ENCODE peak calls at places on chromosomes 6 and 20, in four cellular contexts. T is Panc1, W is spleen, C is H1. M is an unnamed sample.

GRCh38 chr20:1301031-1301529 is 27.9 kb downstream of the SDCBP2 start:
- DNase-seq in T (no peak), W (peak; percentile 34), C (no peak), M (peak; percentile 40)

GRCh38 chr6:149806127-149806526 is 56.6 kb downstream of the PCMT1 start:
- DNase-seq in T (no peak), W (no peak), C (no peak), M (no peak)

GRCh38 chr20:19301142-19301541 is 88.7 kb downstream of the SLC24A3 start:
- DNase-seq in T (no peak), W (no peak), C (no peak), M (no peak)

GRCh38 chr20:34896086-34896551 is 19.7 kb downstream of the ACSS2 start:
- DNase-seq in T (no peak), W (no peak), C (no peak), M (no peak)

GRCh38 chr6:165266236-165267025 is 43.0 kb downstream of the C6orf118 start:
- DNase-seq in T (no peak), W (no peak), C (no peak), M (no peak)

GRCh38 chr6:36141091-36141490 is 10.8 kb downstream of the MAPK13 start:
- DNase-seq in T (no peak), W (no peak), C (no peak), M (no peak)

GRCh38 chr6:7200598-7201443 is 93.1 kb downstream of the RREB1 start:
- DNase-seq in T (no peak), W (no peak), C (no peak), M (no peak)

GRCh38 chr6:15870354-15871043 is 207.7 kb upstream of the DTNBP1 start:
- DNase-seq in T (no peak), W (no peak), C (no peak), M (no peak)

GRCh38 chr6:127516676-127517273 is 2.4 kb downstream of the MTCL3 start:
- DNase-seq in T (peak; percentile 67), W (no peak), C (no peak), M (no peak)

GRCh38 chr20:18750735-18751134 is 62.8 kb upstream of the SCP2D1 start:
- DNase-seq in T (no peak), W (no peak), C (no peak), M (no peak)

GRCh38 chr6:159106627-159107241 is 61.9 kb upstream of the TAGAP start:
- DNase-seq in T (peak; percentile 12), W (peak; percentile 90), C (no peak), M (no peak)

GRCh38 chr20:11468880-11469279 is 448.8 kb upstream of the BTBD3 start:
- DNase-seq in T (no peak), W (no peak), C (no peak), M (no peak)

GRCh38 chr6:86087954-86088353 is 445.3 kb upstream of the SYNCRIP start:
- DNase-seq in T (no peak), W (no peak), C (no peak), M (no peak)

GRCh38 chr6:139327038-139327437 is 35.2 kb upstream of the TXLNB start:
- DNase-seq in T (no peak), W (no peak), C (no peak), M (no peak)

GRCh38 chr6:119109654-119110325 is 31.3 kb upstream of the FAM184A start:
- DNase-seq in T (no peak), W (no peak), C (no peak), M (no peak)

DNA sequence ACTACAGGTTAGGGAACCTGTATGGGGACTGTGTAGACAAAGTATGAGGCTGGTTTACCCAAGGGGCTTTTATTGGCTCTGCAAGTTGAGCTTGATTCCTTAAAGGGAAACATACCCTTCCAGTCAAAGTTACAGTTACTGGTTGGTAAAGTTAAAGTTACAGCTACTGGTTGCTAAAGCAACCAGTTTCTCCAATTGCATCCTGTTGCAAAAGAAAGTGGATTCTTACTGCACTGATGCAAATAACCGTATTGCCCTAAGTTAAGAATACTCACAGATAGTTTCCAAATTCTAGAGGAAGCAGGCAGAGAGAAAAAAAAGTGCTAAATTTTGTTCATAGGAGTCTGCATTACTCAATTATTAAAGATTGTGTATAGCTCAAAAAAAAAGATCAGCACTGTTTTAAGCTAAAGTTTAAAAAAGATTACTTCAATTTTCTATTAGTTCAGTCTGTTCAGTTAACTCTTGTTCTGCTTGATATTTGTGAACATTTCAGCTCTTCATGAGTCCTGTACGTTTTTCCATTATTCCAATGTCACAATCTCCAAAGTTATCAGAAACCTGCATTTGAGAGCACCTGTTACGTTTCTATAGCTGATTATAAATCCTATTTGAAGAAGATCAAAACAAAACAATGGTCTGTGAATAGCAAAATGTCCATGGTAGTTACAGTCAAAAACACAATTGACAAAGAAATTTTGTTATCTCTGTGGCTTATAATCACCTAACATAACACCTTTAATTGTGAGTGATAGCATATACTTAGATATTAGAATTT is 8.6 kb upstream of the IL22RA2 start:
- DNase-seq in T (no peak), W (no peak), C (no peak), M (no peak)
- H3K9me3 ChIP-seq in T (peaks cover 23% of the 10 kb centered on the region), W (peaks cover 85% of the 10 kb centered on the region), C (peaks cover 71% of the 10 kb centered on the region), M (no peaks in the 10 kb centered on the region)

DNA sequence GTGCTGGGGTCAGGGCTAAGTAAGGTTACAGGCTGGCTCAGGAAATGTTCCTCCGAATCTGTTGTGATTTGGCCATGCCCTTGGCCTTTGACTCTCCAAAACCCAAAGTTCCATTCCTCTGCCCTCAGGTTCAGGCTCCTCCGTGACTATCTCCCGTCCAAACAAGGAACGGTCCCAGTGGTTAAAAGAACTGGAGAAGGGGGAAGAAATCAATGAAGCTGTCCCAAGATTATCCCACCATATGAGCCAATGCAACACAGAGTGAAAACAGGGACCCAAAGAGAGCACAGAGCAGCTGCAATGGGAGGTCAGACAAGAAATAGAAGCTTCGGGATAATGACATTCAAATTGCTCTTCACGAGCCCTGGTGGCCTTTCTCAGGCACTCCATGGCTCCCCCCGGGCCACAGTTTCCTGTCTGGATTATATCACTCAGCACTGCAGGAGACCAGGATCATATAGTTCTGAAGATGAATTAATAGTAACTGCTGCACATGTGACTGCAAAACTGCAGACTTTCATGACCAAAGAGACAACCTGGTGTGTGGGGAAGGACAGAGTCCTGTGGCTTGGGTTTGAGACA is 211.3 kb downstream of the ZNF217 start:
- DNase-seq in T (no peak), W (no peak), C (no peak), M (no peak)
- TF ChIP-seq POLR2AphosphoS5 in T (no peak), W (no peak), C (no peak), M (no peak)

DNA sequence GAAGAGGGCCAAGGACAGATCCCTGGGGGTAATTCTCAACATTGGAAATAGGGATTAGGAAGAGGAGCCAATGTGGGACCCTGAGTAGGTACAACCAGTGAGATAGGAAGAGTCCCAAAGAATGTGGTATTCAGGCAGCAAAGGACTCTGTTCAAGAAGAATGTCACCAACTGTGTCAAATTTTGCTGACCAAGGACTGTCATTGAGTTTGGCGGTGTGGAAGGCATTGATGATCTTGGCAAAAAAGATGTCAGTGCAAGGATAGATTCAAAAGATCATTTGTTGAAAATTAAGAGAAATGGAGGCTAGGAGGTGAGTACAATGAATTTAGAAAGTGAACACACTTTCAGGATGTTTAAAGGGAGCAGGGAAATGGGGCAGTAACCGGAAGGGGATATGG is 82.4 kb upstream of the SUPT3H start:
- DNase-seq in T (no peak), W (no peak), C (no peak), M (no peak)
- H3K4me1 ChIP-seq in T (peaks cover 5% of the 10 kb centered on the region), W (no peaks in the 10 kb centered on the region), C (no peaks in the 10 kb centered on the region), M (no peaks in the 10 kb centered on the region)

GRCh38 chr20:6282642-6283041 is 159.8 kb upstream of the FERMT1 start:
- DNase-seq in T (no peak), W (no peak), C (no peak), M (no peak)

DNA sequence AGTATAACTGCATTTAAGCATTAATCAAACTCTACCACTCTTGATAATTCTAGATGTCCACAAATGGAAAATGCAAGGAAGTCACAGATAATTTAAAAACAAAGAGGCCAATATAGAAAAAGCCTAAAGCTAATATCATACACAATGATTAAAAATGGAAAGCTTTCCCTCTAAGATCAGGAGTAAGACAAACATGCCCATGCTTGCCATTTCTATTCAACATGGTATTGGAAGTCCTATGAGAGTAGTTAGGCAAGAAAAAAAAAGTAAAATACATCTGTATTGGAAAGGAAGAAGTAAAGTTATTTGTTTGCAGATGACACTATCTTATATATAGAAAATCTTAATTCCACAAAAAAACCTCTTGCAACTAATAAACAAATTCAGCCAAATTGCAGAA is 164.6 kb upstream of the FERMT1 start:
- DNase-seq in T (no peak), W (no peak), C (no peak), M (no peak)
- H3K9me3 ChIP-seq in T (peaks cover 5% of the 10 kb centered on the region), W (peaks cover 32% of the 10 kb centered on the region), C (peaks cover 13% of the 10 kb centered on the region), M (no peaks in the 10 kb centered on the region)

GRCh38 chr6:2579241-2579761 is 171.4 kb downstream of the MYLK4 start:
- DNase-seq in T (no peak), W (no peak), C (no peak), M (no peak)
- TF ChIP-seq POLR2AphosphoS5 in T (no peak), W (no peak), C (no peak), M (no peak)

M was measured in sigmoid colon.